ENCODE peak calls at places on chromosomes 13 and 19, in five cellular contexts. X is CD4-positive, CD25-positive, alpha-beta regulatory T cell; N is GM23248; O is IMR-90; Y is fibroblast of mammary gland. E is an unnamed sample.

GRCh38 chr13:37540228-37540627 is 58.3 kb downstream of the POSTN start:
- DNase-seq in X (no peak), N (peak), O (peak), Y (peak), E (no peak)

GRCh38 chr13:26480246-26480855 is 77.1 kb upstream of the WASF3 start:
- DNase-seq in X (no peak), N (peak), O (peak), Y (no peak), E (no peak)

GRCh38 chr13:80201686-80202085 is 139.2 kb downstream of the SPRY2 start:
- DNase-seq in X (no peak), N (no peak), O (no peak), Y (no peak), E (no peak)

GRCh38 chr19:14405380-14405757 is 13.8 kb downstream of the DDX39A start:
- DNase-seq in X (no peak), N (no peak), O (no peak), Y (no peak), E (no peak)

GRCh38 chr19:53849237-53849676 is 18.4 kb upstream of the MYADM start:
- DNase-seq in X (no peak), N (peak), O (peak), Y (peak), E (no peak)

GRCh38 chr19:40585677-40586422 is 9.2 kb downstream of the SHKBP1 start:
- DNase-seq in X (no peak), N (peak), O (peak), Y (peak), E (no peak)

GRCh38 chr13:106568225-106569003 is 477 bp upstream of the ARGLU1 start:
- DNase-seq in X (no peak), N (no peak), O (no peak), Y (peak), E (no peak)

GRCh38 chr13:32150239-32150638 is 118.7 kb downstream of the FRY start:
- DNase-seq in X (no peak), N (peak), O (peak), Y (peak), E (no peak)

GRCh38 chr19:1365306-1365963 is 18.3 kb upstream of the NDUFS7 start:
- DNase-seq in X (no peak), N (no peak), O (no peak), Y (no peak), E (no peak)

GRCh38 chr19:934865-935422 is 9.1 kb downstream of the ARID3A start:
- DNase-seq in X (no peak), N (peak), O (peak), Y (peak), E (peak)

GRCh38 chr19:35458821-35459391 is 10.8 kb downstream of the FFAR2 start:
- DNase-seq in X (no peak), N (no peak), O (no peak), Y (no peak), E (no peak)

GRCh38 chr13:79090552-79091159 is 315.4 kb downstream of the RBM26 start:
- DNase-seq in X (no peak), N (no peak), O (no peak), Y (no peak), E (no peak)

GRCh38 chr19:926595-927043 is 784 bp downstream of the ARID3A start:
- DNase-seq in X (no peak), N (peak), O (no peak), Y (peak), E (no peak)

GRCh38 chr19:48698046-48698445 is 2.3 kb downstream of the FUT2 start:
- DNase-seq in X (no peak), N (peak), O (peak), Y (peak), E (no peak)

GRCh38 chr19:57620673-57621348 is 6.8 kb downstream of the ZNF134 start:
- DNase-seq in X (no peak), N (peak), O (peak), Y (peak), E (no peak)

GRCh38 chr19:19514215-19514633 is 1.1 kb downstream of the TSSK6 start:
- DNase-seq in X (no peak), N (peak), O (no peak), Y (peak), E (no peak)

GRCh38 chr13:59666504-59666903 is 497.2 kb downstream of the DIAPH3 start:
- DNase-seq in X (no peak), N (no peak), O (peak), Y (peak), E (no peak)

GRCh38 chr19:47284324-47284899 is 9.7 kb downstream of the INAFM1 start:
- DNase-seq in X (peak), N (peak), O (peak), Y (peak), E (peak)

GRCh38 chr19:19432732-19433131 is 27.3 kb downstream of the GATAD2A start:
- DNase-seq in X (no peak), N (no peak), O (no peak), Y (no peak), E (no peak)

GRCh38 chr19:7971553-7972520 is 28.4 kb upstream of the TIMM44 start:
- DNase-seq in X (no peak), N (no peak), O (no peak), Y (no peak), E (no peak)

GRCh38 chr19:5153601-5154128 is 184.8 kb downstream of the KDM4B start:
- DNase-seq in X (no peak), N (no peak), O (no peak), Y (no peak), E (no peak)

GRCh38 chr19:8108560-8109445 is 40.6 kb downstream of the FBN3 start:
- DNase-seq in X (no peak), N (no peak), O (no peak), Y (no peak), E (no peak)

GRCh38 chr13:67643656-67644055 is 413.5 kb upstream of the PCDH9 start:
- DNase-seq in X (no peak), N (no peak), O (no peak), Y (no peak), E (no peak)

GRCh38 chr19:56092685-56093631 is 28.1 kb downstream of the ZNF787 start:
- DNase-seq in X (no peak), N (no peak), O (no peak), Y (no peak), E (no peak)

GRCh38 chr13:110523838-110524237 is 37.7 kb downstream of the RAB20 start:
- DNase-seq in X (no peak), N (no peak), O (no peak), Y (no peak), E (no peak)

GRCh38 chr19:29450306-29450705 is 75.5 kb upstream of the VSTM2B start:
- DNase-seq in X (no peak), N (no peak), O (no peak), Y (no peak), E (no peak)

GRCh38 chr19:35088514-35088913 is 27.1 kb upstream of the FXYD3 start:
- DNase-seq in X (no peak), N (peak), O (peak), Y (peak), E (no peak)

GRCh38 chr13:66537417-66537816 is 692.7 kb downstream of the PCDH9 start:
- DNase-seq in X (no peak), N (no peak), O (no peak), Y (no peak), E (no peak)

GRCh38 chr13:25988655-25989054 is 63.2 kb downstream of the SHISA2 start:
- DNase-seq in X (no peak), N (peak), O (no peak), Y (no peak), E (no peak)

GRCh38 chr13:62360609-62361008 is 945.0 kb upstream of the PCDH20 start:
- DNase-seq in X (no peak), N (no peak), O (no peak), Y (no peak), E (no peak)

GRCh38 chr13:99417821-99418662 is 83.2 kb upstream of the TM9SF2 start:
- DNase-seq in X (no peak), N (peak), O (no peak), Y (no peak), E (no peak)

DNA sequence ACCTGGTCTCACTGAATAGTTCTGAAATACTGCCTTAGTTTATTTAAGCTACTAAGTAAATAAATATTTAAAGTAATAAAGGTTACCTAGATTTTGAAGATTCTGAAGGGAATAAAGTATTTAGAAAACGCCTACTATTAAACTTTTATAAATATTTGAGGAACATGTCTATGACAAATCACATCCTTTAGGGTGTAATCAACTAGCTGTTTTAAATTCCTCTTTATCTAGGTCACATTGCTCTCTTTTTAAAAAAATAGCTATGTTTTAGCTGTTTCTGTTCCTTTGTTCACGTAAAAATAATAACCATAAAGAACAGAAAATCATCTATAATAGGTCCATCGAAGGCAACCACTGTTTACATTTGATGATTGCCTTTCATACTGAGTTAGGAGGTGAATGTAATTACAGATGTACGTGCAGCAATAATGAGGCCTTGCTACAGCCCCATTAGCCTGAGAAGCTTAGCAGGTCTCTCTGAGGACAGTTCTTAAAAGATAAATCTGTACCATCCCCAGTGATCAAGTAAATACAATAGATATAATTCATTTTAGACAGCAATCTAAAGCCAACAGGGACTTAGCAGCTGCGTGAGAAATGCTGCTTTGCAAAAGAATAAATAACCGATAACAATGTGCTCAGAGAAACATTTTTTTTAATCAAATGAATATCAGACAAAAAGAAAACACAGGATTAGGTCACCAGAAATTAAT is 449.5 kb downstream of the LIG4 start:
- DNase-seq in X (no peak), N (peak), O (peak), Y (no peak), E (peak)
- H3K4me3 ChIP-seq in X (no peak), N (peak), O (peak), Y (no peak), E (peak)

DNA sequence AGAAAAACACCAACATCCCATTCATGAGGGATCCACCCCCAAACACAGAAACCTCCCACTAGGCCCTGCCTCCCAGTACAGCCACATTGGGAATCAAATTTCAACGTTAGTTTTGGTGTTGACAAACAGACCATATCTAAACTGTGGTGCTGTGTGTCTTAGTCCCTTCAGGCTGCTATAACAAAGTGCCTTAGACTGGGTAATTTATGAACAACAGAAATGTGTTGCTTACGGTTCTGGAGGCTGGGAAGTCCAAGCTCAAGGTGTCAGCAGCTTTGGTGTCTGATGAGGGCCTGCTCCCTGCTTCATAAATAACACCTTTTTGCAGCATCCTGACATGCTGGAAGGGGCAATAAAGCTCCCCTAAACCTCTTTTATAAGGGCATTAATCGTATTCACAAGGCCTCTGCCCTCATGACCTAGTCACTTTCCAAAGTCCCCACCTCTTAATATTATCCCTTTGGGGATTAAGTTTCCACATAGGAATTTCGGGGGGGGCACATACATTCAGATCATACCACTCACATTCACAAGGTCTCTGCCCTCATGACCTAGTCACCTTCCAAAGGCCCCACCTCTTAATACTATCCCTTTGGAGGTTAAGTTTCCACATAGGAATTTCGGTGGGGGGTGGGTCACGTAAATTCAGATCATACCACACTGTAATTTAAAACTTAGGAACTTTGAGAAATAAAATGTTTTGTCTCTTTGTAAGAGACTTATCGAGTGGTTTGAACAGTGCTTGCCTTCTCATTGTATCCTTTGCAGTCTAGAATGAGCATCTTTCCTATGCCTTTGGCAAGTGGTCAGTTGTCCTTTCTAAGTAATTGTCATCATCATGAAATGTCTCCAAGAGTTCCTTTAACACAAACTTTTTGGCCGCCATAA is 27.6 kb downstream of the ZNF507 start:
- DNase-seq in X (no peak), N (no peak), O (no peak), Y (no peak), E (no peak)
- H3K4me3 ChIP-seq in X (no peak), N (peak), O (peak), Y (no peak), E (no peak)

DNA sequence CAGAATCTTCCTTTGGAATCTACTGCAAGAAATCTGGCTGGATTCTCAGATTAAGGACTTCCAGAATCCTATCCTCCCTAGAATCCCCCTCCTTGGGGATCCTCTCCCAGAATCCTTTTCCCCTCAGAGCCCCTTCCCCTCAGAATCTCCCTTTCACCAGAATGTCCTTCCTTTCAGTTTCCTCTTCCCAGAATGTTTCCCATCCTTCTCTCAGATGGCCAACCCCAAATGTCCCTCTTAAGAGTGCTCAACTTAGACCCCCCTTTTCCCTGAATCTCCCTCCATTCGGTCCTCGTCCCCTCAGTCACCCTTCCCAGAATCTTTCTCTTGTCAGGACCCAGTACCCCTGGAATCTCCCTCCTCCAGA is 584 bp upstream of the RPS16 start:
- DNase-seq in X (no peak), N (peak), O (no peak), Y (no peak), E (no peak)
- H3K4me3 ChIP-seq in X (peak), N (peak), O (peak), Y (peak), E (peak)

DNA sequence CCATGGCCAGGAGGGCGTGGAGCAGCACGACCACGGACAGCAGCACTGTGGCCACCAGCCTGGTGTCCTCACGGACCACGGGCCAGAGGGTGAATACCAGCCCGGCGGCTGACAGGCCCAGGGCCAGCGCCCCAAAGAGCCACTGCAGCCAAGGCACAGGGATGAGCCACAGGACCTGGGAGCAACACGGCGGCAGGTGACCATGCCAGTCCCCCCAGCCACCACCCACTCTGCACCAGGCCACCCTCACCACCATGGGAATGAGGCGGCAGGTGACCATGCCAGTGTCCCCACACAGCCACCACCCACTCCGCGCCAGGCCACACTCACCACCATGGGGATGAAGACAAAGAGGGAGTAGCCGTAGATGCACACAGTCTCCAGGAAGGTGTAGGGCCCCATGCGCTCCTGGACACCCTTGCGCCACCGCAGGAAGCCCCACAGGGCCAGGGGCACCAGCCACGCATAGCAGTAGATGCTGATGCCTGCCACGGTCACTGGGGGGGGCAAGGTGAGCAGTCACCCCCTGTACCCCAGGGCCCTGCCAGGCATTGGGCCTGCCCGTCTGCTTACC is 4.8 kb downstream of the YIPF2 start:
- DNase-seq in X (no peak), N (no peak), O (no peak), Y (no peak), E (no peak)
- H3K4me3 ChIP-seq in X (no peak), N (no peak), O (no peak), Y (no peak), E (no peak)

DNA sequence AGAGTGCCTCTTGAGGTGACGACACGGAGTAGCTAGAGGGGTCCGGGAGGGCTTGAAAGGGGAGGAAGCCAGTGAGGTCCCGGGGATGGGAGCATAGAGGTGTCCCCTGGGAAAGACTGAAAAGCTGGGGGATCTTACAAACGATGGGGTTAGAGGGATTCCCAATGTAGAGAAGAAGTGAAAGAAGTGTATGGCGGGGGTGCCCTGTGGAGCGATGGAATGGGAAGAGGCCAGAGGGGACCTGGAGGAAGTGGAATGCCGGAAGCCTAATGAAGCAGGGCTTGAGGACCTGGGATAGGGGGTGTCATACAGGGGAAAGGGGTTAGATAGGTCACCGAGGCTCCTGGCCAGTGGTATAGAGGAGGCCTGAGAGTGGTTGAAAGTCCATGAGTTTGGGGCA is 579 bp downstream of the AP2A1 start:
- DNase-seq in X (no peak), N (peak), O (no peak), Y (no peak), E (no peak)
- H3K4me3 ChIP-seq in X (peak), N (peak), O (peak), Y (peak), E (peak)

GRCh38 chr19:3045885-3046603 is 16.3 kb downstream of the TLE5 start:
- DNase-seq in X (no peak), N (no peak), O (no peak), Y (no peak), E (no peak)
- H3K4me3 ChIP-seq in X (no peak), N (no peak), O (no peak), Y (no peak), E (no peak)

DNA sequence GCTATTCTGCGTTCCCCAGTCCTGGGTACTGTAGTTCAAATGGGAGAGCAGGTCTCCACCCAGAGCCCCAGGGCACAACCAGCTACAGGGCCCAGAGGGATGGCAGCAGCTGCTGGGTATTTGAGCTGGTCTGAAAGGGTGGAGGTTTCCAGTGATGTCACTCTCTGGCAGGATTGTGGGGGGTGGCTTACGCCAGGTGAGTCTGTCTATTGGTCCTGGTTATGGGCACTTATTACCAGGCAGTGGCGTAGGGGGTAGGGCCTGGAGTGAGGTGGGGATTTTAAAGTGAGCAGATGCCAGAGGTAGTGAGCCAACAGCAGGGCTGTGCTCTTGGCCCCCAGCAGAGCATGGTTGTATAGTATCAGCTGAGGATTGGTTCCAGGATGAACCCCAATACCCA is 6.2 kb downstream of the RPS19 start:
- DNase-seq in X (no peak), N (no peak), O (no peak), Y (no peak), E (no peak)
- H3K4me3 ChIP-seq in X (no peak), N (no peak), O (no peak), Y (no peak), E (no peak)

DNA sequence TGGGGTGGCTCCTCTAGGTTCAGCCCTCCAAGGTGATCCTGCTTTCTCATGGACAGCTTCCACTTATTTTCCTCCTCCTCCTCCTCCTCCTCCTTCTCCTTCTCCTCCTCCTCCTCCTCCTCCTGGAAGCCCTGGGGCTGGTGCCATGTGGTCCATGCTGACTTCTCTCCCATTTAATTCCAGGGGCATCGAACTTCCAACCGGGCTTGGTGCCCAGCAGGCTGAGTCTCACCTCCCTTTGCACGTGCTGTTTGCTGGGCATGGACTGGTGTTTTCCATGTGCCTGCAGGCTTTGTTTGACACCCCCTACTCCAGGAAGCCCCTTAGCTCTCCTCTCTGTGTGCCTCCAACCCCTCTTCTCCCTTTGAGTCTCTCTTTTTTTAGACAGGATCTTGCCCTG is 3.7 kb downstream of the MAST3 start:
- DNase-seq in X (no peak), N (no peak), O (no peak), Y (no peak), E (no peak)
- H3K4me3 ChIP-seq in X (no peak), N (no peak), O (no peak), Y (no peak), E (no peak)

E was measured in BE2C.